ENCODE peak calls at places on chromosomes 3 and 15, in seven cellular contexts. One of them, this sample, is unnamed.

GRCh38 chr3:106282931-106283330 is 414.1 kb upstream of the CBLB start:
- DNase-seq in H1: no peak
- DNase-seq in HepG2: no peak
- DNase-seq in SK-N-SH: no peak
- DNase-seq in GM12878: no peak
- DNase-seq in K562: no peak
- DNase-seq in GM12892: no peak
- DNase-seq in this sample: no peak

GRCh38 chr15:39511000-39511914 is 69.6 kb upstream of the THBS1 start:
- DNase-seq in K562: peak
- DNase-seq in HepG2: no peak
- DNase-seq in SK-N-SH: no peak
- DNase-seq in H1: no peak
- DNase-seq in GM12892: no peak
- DNase-seq in GM12878: no peak
- DNase-seq in this sample: no peak

GRCh38 chr15:25410649-25411048 is 28.2 kb downstream of the UBE3A start:
- DNase-seq in K562: no peak
- DNase-seq in SK-N-SH: no peak
- DNase-seq in H1: no peak
- DNase-seq in HepG2: no peak
- DNase-seq in GM12878: no peak
- DNase-seq in GM12892: no peak
- DNase-seq in this sample: no peak

GRCh38 chr3:183265157-183265642 is 12.1 kb downstream of the B3GNT5 start:
- DNase-seq in GM12892: no peak
- DNase-seq in SK-N-SH: no peak
- DNase-seq in K562: no peak
- DNase-seq in GM12878: no peak
- DNase-seq in H1: no peak
- DNase-seq in HepG2: no peak
- DNase-seq in this sample: no peak

GRCh38 chr15:63970723-63971426 is 75.4 kb downstream of the DAPK2 start:
- DNase-seq in GM12878: peak
- DNase-seq in HepG2: no peak
- DNase-seq in H1: no peak
- DNase-seq in K562: no peak
- DNase-seq in GM12892: peak
- DNase-seq in SK-N-SH: no peak
- DNase-seq in this sample: peak

GRCh38 chr3:11995061-11995460 is 9.1 kb upstream of the SYN2 start:
- DNase-seq in GM12878: no peak
- DNase-seq in GM12892: no peak
- DNase-seq in H1: no peak
- DNase-seq in HepG2: no peak
- DNase-seq in SK-N-SH: peak
- DNase-seq in K562: no peak
- DNase-seq in this sample: no peak

GRCh38 chr3:71055602-71056001 is 527.9 kb downstream of the FOXP1 start:
- DNase-seq in HepG2: no peak
- DNase-seq in GM12892: no peak
- DNase-seq in H1: no peak
- DNase-seq in SK-N-SH: no peak
- DNase-seq in GM12878: no peak
- DNase-seq in K562: no peak
- DNase-seq in this sample: no peak

GRCh38 chr15:42100021-42100800 is 5.8 kb upstream of the PLA2G4D start:
- DNase-seq in K562: no peak
- DNase-seq in GM12878: no peak
- DNase-seq in GM12892: no peak
- DNase-seq in H1: no peak
- DNase-seq in HepG2: no peak
- DNase-seq in SK-N-SH: no peak
- DNase-seq in this sample: no peak

GRCh38 chr3:127970966-127971592 is 56.0 kb downstream of the KBTBD12 start:
- DNase-seq in HepG2: peak
- DNase-seq in SK-N-SH: peak
- DNase-seq in GM12892: no peak
- DNase-seq in K562: no peak
- DNase-seq in H1: no peak
- DNase-seq in GM12878: peak
- DNase-seq in this sample: no peak

GRCh38 chr3:80526153-80526552 is 758.4 kb upstream of the ROBO1 start:
- DNase-seq in HepG2: no peak
- DNase-seq in SK-N-SH: no peak
- DNase-seq in H1: no peak
- DNase-seq in GM12892: no peak
- DNase-seq in K562: no peak
- DNase-seq in GM12878: no peak
- DNase-seq in this sample: no peak

GRCh38 chr3:46947981-46948791 is 28.4 kb downstream of the CCDC12 start:
- DNase-seq in GM12892: no peak
- DNase-seq in K562: peak
- DNase-seq in GM12878: no peak
- DNase-seq in HepG2: peak
- DNase-seq in H1: no peak
- DNase-seq in SK-N-SH: peak
- DNase-seq in this sample: no peak

GRCh38 chr3:89560546-89560945 is 453.1 kb downstream of the EPHA3 start:
- DNase-seq in GM12892: no peak
- DNase-seq in H1: no peak
- DNase-seq in SK-N-SH: no peak
- DNase-seq in K562: no peak
- DNase-seq in GM12878: no peak
- DNase-seq in HepG2: no peak
- DNase-seq in this sample: no peak

GRCh38 chr15:63134245-63134644 is 12.6 kb downstream of the LACTB start:
- DNase-seq in H1: no peak
- DNase-seq in HepG2: no peak
- DNase-seq in K562: no peak
- DNase-seq in GM12878: no peak
- DNase-seq in SK-N-SH: no peak
- DNase-seq in GM12892: no peak
- DNase-seq in this sample: no peak

GRCh38 chr3:88148651-88149050 is 1.1 kb upstream of the C3orf38 start:
- DNase-seq in GM12878: no peak
- DNase-seq in GM12892: no peak
- DNase-seq in H1: no peak
- DNase-seq in HepG2: no peak
- DNase-seq in SK-N-SH: no peak
- DNase-seq in K562: no peak
- DNase-seq in this sample: no peak

DNA sequence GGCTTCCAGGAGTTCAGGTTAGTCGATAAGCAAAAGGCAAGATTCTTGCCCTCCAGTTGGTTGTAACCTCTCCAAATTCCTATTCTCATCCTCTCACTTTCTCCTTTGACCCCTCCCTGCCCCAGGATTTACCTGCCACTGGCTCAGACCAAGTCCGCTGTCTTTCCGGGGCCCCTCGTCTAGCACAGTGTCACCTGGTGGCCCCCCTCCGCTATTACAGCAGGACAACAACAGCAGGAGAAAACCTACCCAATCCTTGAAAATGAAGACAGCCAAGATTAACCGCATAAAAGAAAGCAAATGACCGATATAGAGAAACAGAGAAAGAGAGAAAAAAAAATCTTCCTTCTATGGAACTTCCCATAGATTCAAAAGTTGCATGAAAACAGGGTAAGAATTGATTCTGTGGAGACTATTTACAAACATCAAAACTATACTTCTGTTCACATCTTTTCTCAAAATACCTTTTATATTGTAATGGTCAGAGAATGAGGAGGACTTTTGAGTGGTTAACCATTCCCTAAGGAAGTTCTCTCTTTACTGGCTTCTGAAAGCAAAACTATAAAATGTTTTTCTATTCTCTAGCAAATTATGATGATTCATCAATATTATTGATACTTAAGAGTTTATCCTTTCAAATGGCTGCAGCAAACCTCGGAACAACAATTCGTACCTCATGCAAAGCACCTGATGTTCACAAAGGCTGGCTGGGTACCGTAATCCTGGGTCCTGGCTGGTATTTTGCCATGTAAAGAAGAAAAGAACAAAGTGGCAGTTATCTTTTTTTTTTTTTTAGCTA is 10.0 kb upstream of the ST8SIA2 start:
- DNase-seq in SK-N-SH: peak
- DNase-seq in K562: peak
- DNase-seq in GM12892: no peak
- DNase-seq in GM12878: no peak
- DNase-seq in HepG2: peak
- DNase-seq in H1: no peak
- DNase-seq in this sample: no peak
- TF ChIP-seq TAF1 in SK-N-SH: no peak
- TF ChIP-seq TAF1 in K562: no peak
- TF ChIP-seq TAF1 in GM12892: no peak
- TF ChIP-seq TAF1 in GM12878: no peak
- TF ChIP-seq TAF1 in HepG2: no peak
- TF ChIP-seq TAF1 in H1: no peak
- TF ChIP-seq TAF1 in this sample: no peak

DNA sequence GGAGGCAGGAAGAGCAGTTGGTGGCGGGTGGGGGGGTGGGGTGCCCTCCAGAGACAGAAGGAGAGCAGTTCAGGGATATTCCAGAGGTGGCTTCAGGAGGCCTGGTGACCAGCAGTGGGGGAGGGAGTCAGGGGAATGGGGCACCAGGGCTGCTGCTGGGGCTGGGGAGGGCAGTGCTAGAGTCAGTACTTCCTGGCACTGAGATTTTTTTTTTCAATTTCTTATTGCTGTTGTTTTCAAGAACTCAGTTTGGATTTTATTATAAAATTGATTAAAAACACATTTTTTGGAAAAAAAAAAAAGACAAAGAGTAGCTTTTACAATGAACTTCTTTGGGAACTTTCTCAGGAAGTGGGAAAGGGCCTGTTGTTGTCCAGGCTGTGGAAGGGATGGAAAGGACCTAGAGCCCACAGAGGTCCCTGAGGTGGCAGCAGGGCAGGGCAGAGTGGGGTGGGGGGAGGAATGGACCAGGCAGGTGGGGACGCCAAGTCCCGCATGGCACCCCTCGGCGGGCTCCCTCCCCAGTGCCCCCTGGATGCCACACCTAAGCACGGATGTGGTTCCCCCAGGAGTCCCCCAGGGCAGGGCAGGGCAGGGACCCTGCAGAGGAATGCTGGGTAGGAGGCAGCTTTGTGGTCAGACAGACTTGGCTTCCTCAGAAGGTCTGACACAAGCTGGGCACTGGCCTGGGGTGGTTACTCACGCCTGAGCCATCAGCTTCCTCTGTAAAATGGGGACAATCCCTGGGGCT is 8.5 kb upstream of the ANPEP start:
- DNase-seq in GM12892: no peak
- DNase-seq in HepG2: no peak
- DNase-seq in GM12878: no peak
- DNase-seq in K562: no peak
- DNase-seq in SK-N-SH: peak
- DNase-seq in H1: no peak
- DNase-seq in this sample: no peak
- TF ChIP-seq POLR2AphosphoS5 in GM12892: no peak
- TF ChIP-seq POLR2AphosphoS5 in HepG2: no peak
- TF ChIP-seq POLR2AphosphoS5 in GM12878: no peak
- TF ChIP-seq POLR2AphosphoS5 in K562: no peak
- TF ChIP-seq POLR2AphosphoS5 in SK-N-SH: no peak
- TF ChIP-seq POLR2AphosphoS5 in H1: no peak
- TF ChIP-seq POLR2AphosphoS5 in this sample: no peak

GRCh38 chr3:45546636-45547201 is 47.8 kb upstream of the LIMD1 start:
- DNase-seq in H1: peak
- DNase-seq in GM12892: no peak
- DNase-seq in SK-N-SH: no peak
- DNase-seq in HepG2: peak
- DNase-seq in GM12878: no peak
- DNase-seq in K562: peak
- DNase-seq in this sample: no peak

GRCh38 chr3:45547764-45548683 is 46.5 kb upstream of the LIMD1 start:
- DNase-seq in SK-N-SH: peak
- DNase-seq in K562: no peak
- DNase-seq in GM12892: no peak
- DNase-seq in HepG2: no peak
- DNase-seq in H1: no peak
- DNase-seq in GM12878: no peak
- DNase-seq in this sample: no peak

GRCh38 chr3:45547202-45547701 is 47.3 kb upstream of the LIMD1 start:
- DNase-seq in HepG2: peak
- DNase-seq in H1: no peak
- DNase-seq in K562: no peak
- DNase-seq in SK-N-SH: no peak
- DNase-seq in GM12892: no peak
- DNase-seq in GM12878: no peak
- DNase-seq in this sample: no peak

GRCh38 chr3:45549961-45550360 is 44.6 kb upstream of the LIMD1 start:
- DNase-seq in GM12878: no peak
- DNase-seq in K562: no peak
- DNase-seq in GM12892: no peak
- DNase-seq in HepG2: no peak
- DNase-seq in SK-N-SH: no peak
- DNase-seq in H1: no peak
- DNase-seq in this sample: no peak

DNA sequence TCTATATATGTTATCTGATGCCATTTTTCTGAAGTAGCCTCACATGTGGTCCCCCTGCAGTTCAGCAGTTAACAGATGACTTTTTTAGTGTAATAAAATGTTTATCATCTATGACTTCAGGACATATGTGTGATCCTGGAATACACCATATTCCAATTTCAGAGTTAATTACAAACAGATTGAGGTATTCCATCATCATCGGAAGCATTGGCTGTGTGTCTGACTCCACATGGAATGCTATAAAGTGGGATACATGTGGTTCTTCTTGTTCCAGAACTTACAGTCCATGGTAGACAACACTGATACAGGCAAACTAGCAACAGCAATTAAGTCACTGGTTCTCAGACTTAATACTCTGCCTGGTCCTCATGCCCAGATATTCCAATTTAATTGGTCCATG is 45.8 kb upstream of the LIMD1 start:
- DNase-seq in H1: no peak
- DNase-seq in SK-N-SH: no peak
- DNase-seq in K562: no peak
- DNase-seq in GM12878: no peak
- DNase-seq in HepG2: no peak
- DNase-seq in GM12892: no peak
- DNase-seq in this sample: no peak
- TF ChIP-seq TAF1 in H1: no peak
- TF ChIP-seq TAF1 in SK-N-SH: no peak
- TF ChIP-seq TAF1 in K562: no peak
- TF ChIP-seq TAF1 in GM12878: no peak
- TF ChIP-seq TAF1 in HepG2: no peak
- TF ChIP-seq TAF1 in GM12892: no peak
- TF ChIP-seq TAF1 in this sample: no peak

DNA sequence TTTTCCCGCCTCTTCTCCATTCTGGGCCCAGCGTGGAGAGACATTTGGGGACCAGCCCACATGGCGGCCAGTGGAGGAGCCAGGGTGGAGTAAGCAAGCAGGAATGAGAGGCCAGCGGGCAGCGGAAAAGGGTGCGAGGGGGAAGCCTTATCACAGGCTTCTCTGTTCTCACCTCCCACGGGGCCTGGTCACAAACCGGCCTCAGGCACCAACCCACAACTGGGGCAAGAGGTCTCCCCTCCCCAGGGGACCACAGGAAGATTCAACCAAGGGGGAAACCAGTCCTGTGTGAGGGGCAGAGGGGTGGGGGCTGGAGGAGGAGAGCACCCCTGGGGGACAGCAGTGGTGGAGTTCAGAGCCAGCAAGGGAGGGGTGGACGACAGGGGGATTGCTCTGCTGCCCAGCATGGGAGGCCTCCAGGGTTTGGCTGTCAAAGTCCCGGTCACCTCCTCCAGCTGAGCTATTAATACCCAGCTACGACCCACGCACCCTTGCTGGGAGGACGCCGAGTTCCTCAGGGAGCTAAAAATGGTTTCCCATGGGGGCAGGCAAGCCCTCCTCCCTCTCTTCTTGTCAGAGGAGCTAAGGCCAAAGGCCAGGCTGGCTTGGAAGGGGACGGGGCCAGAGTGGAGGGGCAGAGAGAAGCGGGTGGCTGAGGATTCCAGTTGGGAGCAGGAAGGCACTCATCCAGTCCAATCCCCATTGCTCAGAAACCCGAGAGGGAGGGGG is 23.8 kb upstream of the RPL29 start:
- DNase-seq in GM12892: no peak
- DNase-seq in SK-N-SH: no peak
- DNase-seq in HepG2: no peak
- DNase-seq in K562: peak
- DNase-seq in GM12878: no peak
- DNase-seq in H1: no peak
- DNase-seq in this sample: no peak
- TF ChIP-seq POLR2AphosphoS5 in GM12892: no peak
- TF ChIP-seq POLR2AphosphoS5 in SK-N-SH: no peak
- TF ChIP-seq POLR2AphosphoS5 in HepG2: no peak
- TF ChIP-seq POLR2AphosphoS5 in K562: no peak
- TF ChIP-seq POLR2AphosphoS5 in GM12878: no peak
- TF ChIP-seq POLR2AphosphoS5 in H1: no peak
- TF ChIP-seq POLR2AphosphoS5 in this sample: no peak

This sample was measured in GM12891.